ENCODE peak calls at places on chromosomes 7 and 10, in seven cellular contexts. K, E, C, W, N, U and A are unnamed samples.

GRCh38 chr10:43250925-43251663 is 15.8 kb downstream of the RASGEF1A start:
- DNase-seq in E (no peak), U (peak; percentile 15), K (peak; percentile 16), C (no peak), N (no peak), W (no peak), A (peak; percentile 54)

GRCh38 chr7:48426966-48427555 is 255.8 kb downstream of the ABCA13 start:
- DNase-seq in K (no peak), W (no peak), N (peak; percentile 44), E (no peak), C (no peak), U (no peak), A (no peak)

GRCh38 chr7:77497079-77497478 is 40.0 kb upstream of the PTPN12 start:
- DNase-seq in C (no peak), K (no peak), E (no peak), N (no peak), W (no peak), U (no peak), A (no peak)

GRCh38 chr10:109214916-109215740 is 708.2 kb downstream of the XPNPEP1 start:
- DNase-seq in U (no peak), K (no peak), W (no peak), E (no peak), N (no peak), C (no peak), A (no peak)

GRCh38 chr7:81608748-81609382 is 161.0 kb downstream of the HGF start:
- DNase-seq in C (no peak), U (no peak), E (no peak), N (peak; percentile 84), K (no peak), W (no peak), A (no peak)

GRCh38 chr7:128855559-128855958 is 7.1 kb upstream of the ATP6V1F start:
- DNase-seq in U (no peak), K (no peak), N (no peak), E (no peak), W (no peak), C (no peak), A (no peak)

GRCh38 chr10:74991435-74991834 is 120.0 kb upstream of the SAMD8 start:
- DNase-seq in E (no peak), U (no peak), K (no peak), W (no peak), N (no peak), C (no peak), A (no peak)

GRCh38 chr10:29735628-29736324 is 101.0 kb upstream of the SVIL start:
- DNase-seq in K (peak; percentile 86), N (peak; percentile 67), W (no peak), U (peak; percentile 84), C (peak; percentile 64), E (no peak), A (peak; percentile 89)

GRCh38 chr10:47379445-47379785 is 4.7 kb downstream of the ZNF488 start:
- DNase-seq in N (no peak), U (peak; percentile 9), E (no peak), C (no peak), K (no peak), W (no peak), A (peak; percentile 26)

GRCh38 chr10:586716-587115 is 102.8 kb downstream of the DIP2C start:
- DNase-seq in N (no peak), K (no peak), C (no peak), E (no peak), U (no peak), W (no peak), A (no peak)

GRCh38 chr7:64686493-64687184 is 20.7 kb downstream of the ZNF107 start:
- DNase-seq in E (no peak), N (no peak), C (no peak), W (no peak), U (no peak), K (no peak), A (no peak)

GRCh38 chr10:132141076-132141475 is 45.7 kb upstream of the DPYSL4 start:
- DNase-seq in E (no peak), K (no peak), N (no peak), W (no peak), C (no peak), U (no peak), A (no peak)

GRCh38 chr7:99201027-99201426 is 6.9 kb downstream of the KPNA7 start:
- DNase-seq in E (peak; percentile 54), U (no peak), W (no peak), N (peak; percentile 93), C (no peak), K (no peak), A (no peak)